ENCODE peak calls at places on chromosomes 6 and 20, in ten cellular contexts. V is SHP77; M is stimulated activated naive CD8-positive, alpha-beta T cell treated with anti-CD3 and anti-CD28 coated beads, Interleukin-15, amount 100 ng/mL, for 72 hours; D is A172; J is NCI-H748 treated with DMSO at 0.1 percent for 48 hours; L is amygdala; U is heart left ventricle; E is activated CD8-positive, alpha-beta memory T cell treated with anti-CD3 and anti-CD28 coated beads for 48 hours; Q is iris pigment epithelial cell; X is neural progenitor cell. B is an unnamed sample.

GRCh38 chr6:53703047-53703446 is 37.5 kb upstream of the KLHL31 start:
- DNase-seq in V (peak), M (no peak), D (no peak), J (no peak), L (no peak), U (no peak), E (no peak), Q (no peak), X (peak), B (no peak)

GRCh38 chr6:159110013-159110412 is 59.2 kb upstream of the FNDC1 start:
- DNase-seq in V (no peak), M (no peak), D (peak), J (no peak), L (no peak), U (no peak), E (no peak), Q (peak), X (peak), B (no peak)

GRCh38 chr6:33672808-33673207 is 38.7 kb downstream of the UQCC2 start:
- DNase-seq in V (peak), M (no peak), D (peak), J (no peak), L (no peak), U (peak), E (no peak), Q (peak), X (peak), B (no peak)

GRCh38 chr20:9483131-9483530 is 31.3 kb upstream of the LAMP5 start:
- DNase-seq in V (no peak), M (no peak), D (no peak), J (no peak), L (no peak), U (no peak), E (no peak), Q (no peak), X (no peak), B (no peak)

GRCh38 chr6:41571066-41571780 is 25.0 kb downstream of the FOXP4 start:
- DNase-seq in V (no peak), M (no peak), D (no peak), J (no peak), L (no peak), U (no peak), E (no peak), Q (no peak), X (no peak), B (no peak)

GRCh38 chr20:13008761-13009681 is at the start of gene SPTLC3:
- DNase-seq in V (no peak), M (peak), D (peak), J (no peak), L (no peak), U (no peak), E (no peak), Q (no peak), X (peak), B (no peak)

GRCh38 chr6:156686429-156686939 is 90.7 kb upstream of the ARID1B start:
- DNase-seq in V (peak), M (no peak), D (peak), J (peak), L (no peak), U (no peak), E (no peak), Q (peak), X (peak), B (peak)

GRCh38 chr20:16158090-16158975 is 414.9 kb downstream of the KIF16B start:
- DNase-seq in V (no peak), M (no peak), D (no peak), J (no peak), L (no peak), U (no peak), E (no peak), Q (no peak), X (peak), B (no peak)

GRCh38 chr6:170075659-170076223 is 215.1 kb downstream of the DLL1 start:
- DNase-seq in V (no peak), M (no peak), D (no peak), J (no peak), L (no peak), U (no peak), E (no peak), Q (no peak), X (no peak), B (no peak)

GRCh38 chr6:40953486-40953885 is 85.5 kb downstream of the UNC5CL start:
- DNase-seq in V (no peak), M (no peak), D (no peak), J (no peak), L (no peak), U (no peak), E (no peak), Q (no peak), X (no peak), B (no peak)